ENCODE peak calls at places on chromosomes 16 and 17, in seven cellular contexts. S, N, W, Q, V, Y and D are unnamed samples.

GRCh38 chr16:22320572-22321339 is 23.5 kb downstream of the POLR3E start:
- DNase-seq in Y (no peak), S (no peak), W (no peak), V (no peak), Q (no peak), N (no peak), D (no peak)

GRCh38 chr17:4101127-4101798 is 41.6 kb downstream of the ZZEF1 start:
- DNase-seq in N (no peak), S (peak; percentile 11), W (no peak), Q (no peak), V (no peak), Y (no peak), D (no peak)

GRCh38 chr17:12900474-12900873 is 111.2 kb downstream of the ARHGAP44 start:
- DNase-seq in Q (no peak), S (no peak), W (no peak), Y (no peak), N (no peak), V (no peak), D (no peak)

GRCh38 chr16:61030616-61031015 is 1005.6 kb downstream of the CDH8 start:
- DNase-seq in Y (no peak), V (no peak), N (no peak), W (no peak), S (no peak), Q (no peak), D (no peak)

GRCh38 chr16:30377050-30377811 is 2.6 kb downstream of the MYL11 start:
- DNase-seq in S (no peak), N (no peak), W (no peak), V (no peak), Q (no peak), Y (no peak), D (no peak)

GRCh38 chr17:64081802-64082799 is 47.8 kb downstream of the ERN1 start:
- DNase-seq in V (no peak), W (no peak), Q (peak; percentile 45), Y (peak; percentile 76), N (no peak), S (no peak), D (peak; percentile 80)

GRCh38 chr16:87841608-87842208 is 27.6 kb downstream of the SLC7A5 start:
- DNase-seq in N (no peak), Q (no peak), S (no peak), V (no peak), Y (no peak), W (no peak), D (no peak)

GRCh38 chr17:9239821-9240658 is 218.7 kb downstream of the NTN1 start:
- DNase-seq in Y (peak; percentile 97), Q (peak; percentile 48), S (peak; percentile 78), W (peak; percentile 42), V (peak; percentile 58), N (no peak), D (no peak)

GRCh38 chr16:8675183-8676159 is 1.1 kb downstream of the ABAT start:
- DNase-seq in N (no peak), Y (peak; percentile 77), S (peak; percentile 11), Q (no peak), W (peak; percentile 37), V (peak; percentile 46), D (no peak)

GRCh38 chr16:74650966-74651567 is 15.6 kb downstream of the RFWD3 start:
- DNase-seq in W (no peak), S (no peak), Q (peak; percentile 34), N (no peak), V (no peak), Y (peak; percentile 31), D (no peak)

GRCh38 chr16:970379-970765 is 412 bp downstream of the LMF1 start:
- DNase-seq in S (no peak), V (no peak), Q (no peak), W (no peak), N (no peak), Y (no peak), D (no peak)

GRCh38 chr16:83923581-83924365 is 24.9 kb downstream of the MLYCD start:
- DNase-seq in W (no peak), Q (no peak), V (no peak), N (no peak), Y (peak; percentile 18), S (no peak), D (no peak)

GRCh38 chr16:50213939-50214519 is 52.3 kb upstream of the ADCY7 start:
- DNase-seq in S (no peak), W (no peak), N (peak; percentile 48), Q (peak; percentile 73), Y (peak; percentile 48), V (no peak), D (peak; percentile 17)

GRCh38 chr16:5616841-5617240 is 519.2 kb upstream of the EEF2KMT start:
- DNase-seq in V (no peak), S (no peak), Y (peak; percentile 14), N (no peak), Q (no peak), W (no peak), D (no peak)

GRCh38 chr17:59371426-59372099 is 40.1 kb downstream of the YPEL2 start:
- DNase-seq in V (no peak), W (no peak), S (no peak), N (no peak), Y (no peak), Q (no peak), D (no peak)

GRCh38 chr16:50155925-50156324 is 2.8 kb downstream of the TENT4B start:
- DNase-seq in S (no peak), W (no peak), V (no peak), Y (no peak), N (no peak), Q (no peak), D (no peak)

GRCh38 chr17:13024526-13025263 is 6.9 kb upstream of the ELAC2 start:
- DNase-seq in Y (peak; percentile 83), Q (peak; percentile 76), N (peak; percentile 5), V (peak; percentile 49), W (peak; percentile 28), S (peak; percentile 32), D (no peak)